ENCODE peak calls at places on chromosomes 13 and 19, in four cellular contexts. Z is transverse colon, M is Peyer's patch, S is lung. O is an unnamed sample.
A peak's percentile ranks its signal among the peaks of the same experiment; 100 is the strongest.

GRCh38 chr19:40216777-40217026 is 1.5 kb downstream of the TTC9B start:
- DNase-seq in Z (no peak), M (no peak), S (no peak), O (no peak)

GRCh38 chr19:35194022-35194984 is 34.2 kb downstream of the FAM187B start:
- DNase-seq in Z (no peak), M (no peak), S (no peak), O (no peak)

GRCh38 chr13:41562541-41563178 is 105.3 kb downstream of the RGCC start:
- DNase-seq in Z (no peak), M (no peak), S (no peak), O (no peak)

GRCh38 chr13:83065136-83065535 is 817.1 kb downstream of the SLITRK1 start:
- DNase-seq in Z (peak; percentile 24), M (no peak), S (peak; percentile 33), O (no peak)

GRCh38 chr19:33558846-33559245 is 37.3 kb upstream of the PEPD start:
- DNase-seq in Z (no peak), M (no peak), S (no peak), O (peak; percentile 43)

GRCh38 chr19:30547192-30547591 is 175.0 kb downstream of the ZNF536 start:
- DNase-seq in Z (no peak), M (no peak), S (no peak), O (no peak)

GRCh38 chr19:49340069-49340864 is 5.1 kb downstream of the CD37 start:
- DNase-seq in Z (peak; percentile 75), M (peak; percentile 72), S (peak; percentile 75), O (peak; percentile 95)

GRCh38 chr19:1082165-1082927 is 12.8 kb downstream of the POLR2E start:
- DNase-seq in Z (peak; percentile 96), M (peak; percentile 99), S (peak; percentile 91), O (peak; percentile 90)

GRCh38 chr19:2215281-2215751 is 20.8 kb downstream of the PLEKHJ1 start:
- DNase-seq in Z (no peak), M (no peak), S (no peak), O (no peak)

GRCh38 chr13:93293716-93294115 is 67.1 kb downstream of the GPC6 start:
- DNase-seq in Z (no peak), M (no peak), S (no peak), O (no peak)

GRCh38 chr19:1252221-1252817 is 3.9 kb downstream of the MIDN start:
- DNase-seq in Z (peak; percentile 86), M (peak; percentile 83), S (peak; percentile 92), O (peak; percentile 96)

GRCh38 chr19:18271433-18271841 is 2.8 kb downstream of the IQCN start:
- DNase-seq in Z (no peak), M (no peak), S (no peak), O (no peak)

GRCh38 chr19:4555657-4556561 is 3.6 kb downstream of the SEMA6B start:
- DNase-seq in Z (peak; percentile 46), M (no peak), S (no peak), O (no peak)

GRCh38 chr13:45178349-45179142 is 22.3 kb downstream of the KCTD4 start:
- DNase-seq in Z (no peak), M (no peak), S (no peak), O (no peak)

GRCh38 chr19:50861496-50862286 is 7.0 kb downstream of the KLK3 start:
- DNase-seq in Z (no peak), M (no peak), S (no peak), O (no peak)

GRCh38 chr13:33744589-33745369 is 73.2 kb upstream of the RFC3 start:
- DNase-seq in Z (no peak), M (no peak), S (peak; percentile 65), O (no peak)

GRCh38 chr19:2193807-2194206 is 30.1 kb downstream of the DOT1L start:
- DNase-seq in Z (no peak), M (no peak), S (no peak), O (no peak)

GRCh38 chr19:15320118-15320517 is 12.2 kb downstream of the BRD4 start:
- DNase-seq in Z (no peak), M (no peak), S (no peak), O (no peak)

GRCh38 chr13:26759907-26760834 is at the start of gene GPR12:
- DNase-seq in Z (no peak), M (no peak), S (no peak), O (no peak)

GRCh38 chr19:1776606-1777147 is 23.4 kb downstream of the ONECUT3 start:
- DNase-seq in Z (no peak), M (no peak), S (no peak), O (no peak)

GRCh38 chr13:109154546-109154945 is 525.1 kb downstream of the MYO16 start:
- DNase-seq in Z (no peak), M (no peak), S (no peak), O (no peak)

GRCh38 chr19:39030854-39031367 is 1.4 kb downstream of the FBXO27 start:
- DNase-seq in Z (no peak), M (no peak), S (no peak), O (no peak)

GRCh38 chr13:39419068-39419467 is 183.9 kb downstream of the LHFPL6 start:
- DNase-seq in Z (no peak), M (no peak), S (no peak), O (no peak)

GRCh38 chr13:48775285-48775684 is 121.6 kb downstream of the CYSLTR2 start:
- DNase-seq in Z (no peak), M (no peak), S (no peak), O (no peak)

GRCh38 chr13:42377640-42378382 is 105.9 kb downstream of the AKAP11 start:
- DNase-seq in Z (no peak), M (no peak), S (no peak), O (no peak)

GRCh38 chr19:8429826-8430225 is 14.9 kb upstream of the HNRNPM start:
- DNase-seq in Z (no peak), M (no peak), S (no peak), O (no peak)

GRCh38 chr19:16736709-16737108 is 17.1 kb downstream of the NWD1 start:
- DNase-seq in Z (no peak), M (no peak), S (no peak), O (no peak)

GRCh38 chr19:16342002-16342715 is 17.5 kb downstream of the KLF2 start:
- DNase-seq in Z (peak; percentile 42), M (no peak), S (no peak), O (no peak)

GRCh38 chr19:10389863-10390262 is 9.5 kb upstream of the TYK2 start:
- DNase-seq in Z (no peak), M (no peak), S (no peak), O (no peak)

GRCh38 chr19:17614476-17614875 is 59.0 kb downstream of the COLGALT1 start:
- DNase-seq in Z (no peak), M (no peak), S (no peak), O (no peak)

GRCh38 chr13:74452176-74452575 is 318.0 kb upstream of the KLF12 start:
- DNase-seq in Z (no peak), M (no peak), S (no peak), O (no peak)

GRCh38 chr13:43720780-43721397 is 65.9 kb downstream of the ENOX1 start:
- DNase-seq in Z (no peak), M (no peak), S (no peak), O (no peak)

GRCh38 chr19:7397687-7398086 is 49.0 kb downstream of the ARHGEF18 start:
- DNase-seq in Z (no peak), M (no peak), S (no peak), O (no peak)

GRCh38 chr19:29550896-29551295 is 25.1 kb downstream of the VSTM2B start:
- DNase-seq in Z (no peak), M (no peak), S (no peak), O (no peak)

DNA sequence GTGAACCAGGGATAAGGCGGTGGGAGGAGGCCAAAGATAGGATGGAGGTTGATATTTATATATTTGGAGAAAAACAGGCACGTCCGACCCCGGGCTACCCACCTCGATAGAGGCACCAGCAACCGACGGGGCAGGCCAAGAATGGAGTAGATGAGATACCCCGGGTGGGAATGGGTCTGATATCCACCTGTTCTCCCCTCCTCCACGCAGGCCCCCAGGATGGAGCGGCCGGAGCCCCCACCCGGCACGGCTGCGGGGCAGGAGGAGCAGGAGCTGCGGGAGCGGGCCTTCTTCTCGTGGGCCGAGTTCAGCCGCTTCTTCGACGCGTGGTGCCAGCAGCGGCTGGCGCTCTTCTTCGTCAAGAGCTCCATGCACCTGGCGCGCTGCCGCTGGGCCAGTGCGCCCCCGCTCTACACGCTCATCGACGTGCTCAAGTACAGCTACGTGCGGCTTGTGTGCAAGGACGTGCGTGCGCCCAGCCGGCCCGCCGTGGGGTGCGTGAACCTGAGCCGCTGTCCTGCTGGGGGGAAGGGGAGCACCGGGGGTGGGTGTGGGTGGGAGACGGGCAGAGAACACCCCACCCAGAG is 1.2 kb downstream of the ZSWIM9 start:
- DNase-seq in Z (no peak), M (no peak), S (no peak), O (peak; percentile 85)
- H3K4me3 ChIP-seq in Z (no peak overlapping the region), M (no peak overlapping the region), S (no peak overlapping the region), O (peak overlapping the region; percentile 97)

GRCh38 chr13:97364031-97364430 is 69.9 kb upstream of the RAP2A start:
- DNase-seq in Z (no peak), M (no peak), S (no peak), O (no peak)

GRCh38 chr13:97356592-97356991 is 77.4 kb upstream of the RAP2A start:
- DNase-seq in Z (no peak), M (no peak), S (no peak), O (no peak)

GRCh38 chr13:97354808-97355207 is 79.2 kb upstream of the RAP2A start:
- DNase-seq in Z (no peak), M (no peak), S (no peak), O (no peak)

GRCh38 chr13:97360610-97361009 is 73.4 kb upstream of the RAP2A start:
- DNase-seq in Z (no peak), M (no peak), S (no peak), O (no peak)

GRCh38 chr13:97359181-97360057 is 74.5 kb upstream of the RAP2A start:
- DNase-seq in Z (peak; percentile 37), M (no peak), S (peak; percentile 50), O (no peak)
- H3K4me1 ChIP-seq in Z (no peaks in the 10 kb centered on the region), M (no peaks in the 10 kb centered on the region), S (peaks cover 5% of the 10 kb centered on the region), O (no peaks in the 10 kb centered on the region)

GRCh38 chr13:20161275-20161950 is 561 bp upstream of the GJA3 start:
- DNase-seq in Z (peak; percentile 39), M (no peak), S (no peak), O (peak; percentile 88)

GRCh38 chr13:20157387-20157786 is 3.5 kb downstream of the GJA3 start:
- DNase-seq in Z (no peak), M (no peak), S (no peak), O (no peak)

GRCh38 chr13:20160346-20161274 is at the start of gene GJA3:
- DNase-seq in Z (no peak), M (no peak), S (no peak), O (peak; percentile 84)

GRCh38 chr13:20161951-20162300 is 1.1 kb upstream of the GJA3 start:
- DNase-seq in Z (no peak), M (no peak), S (no peak), O (no peak)

GRCh38 chr13:20159646-20160345 is 1.1 kb downstream of the GJA3 start:
- DNase-seq in Z (no peak), M (no peak), S (no peak), O (no peak)
- H3K4me3 ChIP-seq in Z (no peak overlapping the region), M (no peak overlapping the region), S (no peak overlapping the region), O (peak overlapping the region; percentile 89)

DNA sequence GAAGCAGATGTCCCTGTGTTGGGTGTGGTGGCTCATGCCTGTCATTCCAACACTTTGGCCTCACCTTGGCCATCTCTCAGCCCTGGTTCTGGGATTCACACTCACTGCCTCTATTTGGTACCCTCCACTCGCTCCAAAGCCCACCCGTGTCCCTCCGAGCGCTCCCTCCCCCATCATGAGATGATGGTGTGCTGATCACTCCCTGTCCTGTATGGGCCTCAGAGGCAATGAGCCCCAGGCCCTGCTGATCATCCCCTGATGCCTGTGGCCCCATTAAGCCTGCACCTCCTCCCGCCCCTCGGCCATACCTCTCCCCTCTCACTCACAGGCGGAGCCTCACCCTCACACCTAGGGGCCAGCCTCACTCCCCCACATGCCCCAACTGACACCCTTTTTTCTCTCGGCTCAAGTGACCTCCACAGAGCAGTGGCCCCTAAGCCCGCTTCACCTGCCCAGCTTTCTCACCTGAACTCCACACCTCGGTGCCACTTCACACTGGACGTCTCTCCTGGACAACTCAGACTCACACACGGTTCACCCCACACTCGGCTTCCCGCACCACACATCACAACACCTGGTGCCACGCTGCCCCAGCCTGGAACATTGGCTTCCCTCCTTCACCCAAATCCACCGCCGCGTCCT is 114.5 kb downstream of the STK24 start:
- DNase-seq in Z (no peak), M (peak; percentile 36), S (no peak), O (no peak)
- H3K4me1 ChIP-seq in Z (no peaks in the 10 kb centered on the region), M (no peaks in the 10 kb centered on the region), S (peaks cover 4% of the 10 kb centered on the region), O (no peaks in the 10 kb centered on the region)